ENCODE peak calls at places on chromosomes 4 and X, in six cellular contexts. One of them, this sample, is unnamed.

GRCh38 chr4:177380730-177381287 is 61.4 kb downstream of the AGA start:
- DNase-seq in stimulated activated CD8-positive, alpha-beta memory T cell treated with anti-CD3 and anti-CD28 coated beads, Interleukin-7, amount 100 ng/mL, for 1 hour: no peak
- DNase-seq in CD8-positive, alpha-beta T cell: no peak
- DNase-seq in Karpas-422: peak
- DNase-seq in WTC11: peak
- DNase-seq in neuronal stem cell: no peak
- DNase-seq in this sample: peak

GRCh38 chr4:19135886-19136633 is 1114.5 kb upstream of the LCORL start:
- DNase-seq in stimulated activated CD8-positive, alpha-beta memory T cell treated with anti-CD3 and anti-CD28 coated beads, Interleukin-7, amount 100 ng/mL, for 1 hour: no peak
- DNase-seq in CD8-positive, alpha-beta T cell: no peak
- DNase-seq in Karpas-422: no peak
- DNase-seq in WTC11: no peak
- DNase-seq in neuronal stem cell: no peak
- DNase-seq in this sample: no peak

GRCh38 chr4:27861381-27861787 is 1000.7 kb downstream of the STIM2 start:
- DNase-seq in stimulated activated CD8-positive, alpha-beta memory T cell treated with anti-CD3 and anti-CD28 coated beads, Interleukin-7, amount 100 ng/mL, for 1 hour: no peak
- DNase-seq in CD8-positive, alpha-beta T cell: no peak
- DNase-seq in Karpas-422: no peak
- DNase-seq in WTC11: peak
- DNase-seq in neuronal stem cell: peak
- DNase-seq in this sample: peak

GRCh38 chr4:115537387-115537786 is 424.0 kb upstream of the NDST4 start:
- DNase-seq in stimulated activated CD8-positive, alpha-beta memory T cell treated with anti-CD3 and anti-CD28 coated beads, Interleukin-7, amount 100 ng/mL, for 1 hour: no peak
- DNase-seq in CD8-positive, alpha-beta T cell: no peak
- DNase-seq in Karpas-422: peak
- DNase-seq in WTC11: no peak
- DNase-seq in neuronal stem cell: no peak
- DNase-seq in this sample: no peak

GRCh38 chr4:180538384-180539052 is 1704.7 kb upstream of the TENM3 start:
- DNase-seq in stimulated activated CD8-positive, alpha-beta memory T cell treated with anti-CD3 and anti-CD28 coated beads, Interleukin-7, amount 100 ng/mL, for 1 hour: no peak
- DNase-seq in CD8-positive, alpha-beta T cell: no peak
- DNase-seq in Karpas-422: no peak
- DNase-seq in WTC11: no peak
- DNase-seq in neuronal stem cell: no peak
- DNase-seq in this sample: no peak

GRCh38 chr4:90234916-90235547 is 107.8 kb downstream of the CCSER1 start:
- DNase-seq in stimulated activated CD8-positive, alpha-beta memory T cell treated with anti-CD3 and anti-CD28 coated beads, Interleukin-7, amount 100 ng/mL, for 1 hour: no peak
- DNase-seq in CD8-positive, alpha-beta T cell: no peak
- DNase-seq in Karpas-422: no peak
- DNase-seq in WTC11: no peak
- DNase-seq in neuronal stem cell: no peak
- DNase-seq in this sample: no peak

GRCh38 chrX:43707812-43708548 is 51.9 kb downstream of the MAOA start:
- DNase-seq in stimulated activated CD8-positive, alpha-beta memory T cell treated with anti-CD3 and anti-CD28 coated beads, Interleukin-7, amount 100 ng/mL, for 1 hour: no peak
- DNase-seq in CD8-positive, alpha-beta T cell: no peak
- DNase-seq in Karpas-422: no peak
- DNase-seq in WTC11: no peak
- DNase-seq in neuronal stem cell: no peak
- DNase-seq in this sample: no peak

GRCh38 chr4:1763070-1763549 is 30.0 kb upstream of the FGFR3 start:
- DNase-seq in stimulated activated CD8-positive, alpha-beta memory T cell treated with anti-CD3 and anti-CD28 coated beads, Interleukin-7, amount 100 ng/mL, for 1 hour: no peak
- DNase-seq in CD8-positive, alpha-beta T cell: no peak
- DNase-seq in Karpas-422: no peak
- DNase-seq in WTC11: no peak
- DNase-seq in neuronal stem cell: no peak
- DNase-seq in this sample: no peak

GRCh38 chr4:188417181-188417580 is 277.9 kb downstream of the TRIML1 start:
- DNase-seq in stimulated activated CD8-positive, alpha-beta memory T cell treated with anti-CD3 and anti-CD28 coated beads, Interleukin-7, amount 100 ng/mL, for 1 hour: no peak
- DNase-seq in CD8-positive, alpha-beta T cell: no peak
- DNase-seq in Karpas-422: peak
- DNase-seq in WTC11: peak
- DNase-seq in neuronal stem cell: no peak
- DNase-seq in this sample: no peak

This sample was measured in iPS DF 6.9.